ENCODE peak calls at places on chromosomes 3 and 15, in seven cellular contexts. D, F, K, M, J, V and B are unnamed samples.

GRCh38 chr3:139128803-139129202 is 84.1 kb upstream of the PRR23C start:
- DNase-seq in D (no peak), F (no peak), K (no peak), M (no peak), J (no peak), V (no peak), B (no peak)

GRCh38 chr3:153970047-153970446 is 151.1 kb upstream of the ARHGEF26 start:
- DNase-seq in D (no peak), F (no peak), K (no peak), M (no peak), J (no peak), V (no peak), B (no peak)

GRCh38 chr15:39195988-39196486 is 384.8 kb upstream of the THBS1 start:
- DNase-seq in D (no peak), F (no peak), K (no peak), M (no peak), J (no peak), V (no peak), B (no peak)

GRCh38 chr3:44477312-44478030 is at the start of gene ZNF445:
- DNase-seq in D (peak; percentile 67), F (no peak), K (peak; percentile 75), M (no peak), J (peak; percentile 96), V (peak; percentile 94), B (peak; percentile 83)

GRCh38 chr3:37559461-37559860 is 302.2 kb upstream of the CTDSPL start:
- DNase-seq in D (no peak), F (no peak), K (no peak), M (no peak), J (no peak), V (no peak), B (no peak)

GRCh38 chr3:156291269-156292123 is 171.1 kb downstream of the KCNAB1 start:
- DNase-seq in D (no peak), F (no peak), K (no peak), M (no peak), J (no peak), V (peak; percentile 68), B (no peak)

GRCh38 chr15:63630036-63630751 is 33.0 kb downstream of the FBXL22 start:
- DNase-seq in D (no peak), F (no peak), K (no peak), M (no peak), J (no peak), V (no peak), B (no peak)

GRCh38 chr15:78077053-78077859 is at the start of gene TBC1D2B:
- DNase-seq in D (no peak), F (no peak), K (peak; percentile 81), M (no peak), J (peak; percentile 80), V (peak; percentile 94), B (peak; percentile 82)

GRCh38 chr3:78143000-78143399 is 1103.1 kb downstream of the ROBO2 start:
- DNase-seq in D (no peak), F (no peak), K (no peak), M (no peak), J (no peak), V (no peak), B (no peak)

GRCh38 chr3:29440321-29441019 is 159.6 kb downstream of the RBMS3 start:
- DNase-seq in D (no peak), F (no peak), K (no peak), M (no peak), J (no peak), V (no peak), B (no peak)

GRCh38 chr3:197736491-197737318 is at the start of gene RUBCN:
- DNase-seq in D (peak; percentile 91), F (peak; percentile 81), K (peak; percentile 79), M (peak; percentile 88), J (peak; percentile 95), V (peak; percentile 98), B (peak; percentile 86)

GRCh38 chr3:197734667-197735318 is 1.9 kb downstream of the RUBCN start:
- DNase-seq in D (no peak), F (peak; percentile 90), K (no peak), M (no peak), J (no peak), V (no peak), B (peak; percentile 39)

GRCh38 chr3:197736010-197736490 is 654 bp downstream of the RUBCN start:
- DNase-seq in D (no peak), F (no peak), K (no peak), M (no peak), J (peak; percentile 49), V (peak; percentile 77), B (peak; percentile 49)

GRCh38 chr3:197730200-197730599 is 6.5 kb downstream of the RUBCN start:
- DNase-seq in D (no peak), F (no peak), K (no peak), M (no peak), J (peak; percentile 25), V (no peak), B (no peak)

GRCh38 chr3:197733042-197733441 is 3.7 kb downstream of the RUBCN start:
- DNase-seq in D (no peak), F (no peak), K (no peak), M (no peak), J (no peak), V (no peak), B (no peak)
- TF ChIP-seq TAF1 in D (no peak), F (no peak), K (no peak), M (no peak), J (no peak), V (no peak), B (no peak)

DNA sequence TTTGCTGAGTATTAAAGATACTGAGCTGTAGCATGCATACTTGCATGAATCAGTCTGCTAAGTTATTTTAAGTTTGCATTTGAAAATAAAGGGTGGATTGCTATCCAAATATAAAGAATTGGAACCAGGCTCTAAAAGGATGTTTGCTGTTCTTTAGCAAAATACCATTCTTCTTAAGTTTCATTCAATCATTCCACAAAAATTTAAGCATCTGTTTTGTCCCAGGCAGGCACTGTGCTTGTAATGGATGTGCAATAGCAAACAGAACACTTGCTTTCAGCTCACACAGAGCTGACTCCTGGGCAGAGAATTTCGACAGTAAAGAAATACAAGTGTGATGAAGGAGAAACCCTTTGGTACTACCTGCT is 151.1 kb downstream of the PGPEP1L start:
- DNase-seq in D (no peak), F (no peak), K (no peak), M (no peak), J (no peak), V (no peak), B (no peak)
- TF ChIP-seq TAF1 in D (no peak), F (no peak), K (no peak), M (no peak), J (no peak), V (no peak), B (no peak)

GRCh38 chr15:70158996-70159355 is 61.3 kb upstream of the TLE3 start:
- DNase-seq in D (no peak), F (no peak), K (no peak), M (no peak), J (no peak), V (no peak), B (no peak)

GRCh38 chr15:70158309-70158995 is 60.7 kb upstream of the TLE3 start:
- DNase-seq in D (no peak), F (no peak), K (no peak), M (no peak), J (no peak), V (no peak), B (no peak)

GRCh38 chr15:70159397-70160009 is 61.8 kb upstream of the TLE3 start:
- DNase-seq in D (no peak), F (no peak), K (no peak), M (no peak), J (no peak), V (no peak), B (no peak)

GRCh38 chr15:70154440-70155347 is 57.0 kb upstream of the TLE3 start:
- DNase-seq in D (no peak), F (no peak), K (no peak), M (no peak), J (no peak), V (peak; percentile 73), B (no peak)

GRCh38 chr15:70156781-70157261 is 59.1 kb upstream of the TLE3 start:
- DNase-seq in D (no peak), F (no peak), K (no peak), M (no peak), J (no peak), V (no peak), B (no peak)
- TF ChIP-seq TAF1 in D (no peak), F (no peak), K (no peak), M (no peak), J (no peak), V (no peak), B (no peak)

GRCh38 chr3:102712896-102713295 is 278.1 kb downstream of the ZPLD1 start:
- DNase-seq in D (no peak), F (no peak), K (no peak), M (no peak), J (no peak), V (no peak), B (no peak)

GRCh38 chr3:102722317-102722716 is 287.5 kb downstream of the ZPLD1 start:
- DNase-seq in D (no peak), F (no peak), K (no peak), M (no peak), J (no peak), V (peak; percentile 61), B (no peak)

GRCh38 chr3:102714567-102714966 is 279.8 kb downstream of the ZPLD1 start:
- DNase-seq in D (no peak), F (no peak), K (no peak), M (no peak), J (no peak), V (peak; percentile 57), B (no peak)

GRCh38 chr3:102715030-102715697 is 280.3 kb downstream of the ZPLD1 start:
- DNase-seq in D (no peak), F (peak; percentile 20), K (peak; percentile 2), M (no peak), J (no peak), V (no peak), B (peak; percentile 8)

DNA sequence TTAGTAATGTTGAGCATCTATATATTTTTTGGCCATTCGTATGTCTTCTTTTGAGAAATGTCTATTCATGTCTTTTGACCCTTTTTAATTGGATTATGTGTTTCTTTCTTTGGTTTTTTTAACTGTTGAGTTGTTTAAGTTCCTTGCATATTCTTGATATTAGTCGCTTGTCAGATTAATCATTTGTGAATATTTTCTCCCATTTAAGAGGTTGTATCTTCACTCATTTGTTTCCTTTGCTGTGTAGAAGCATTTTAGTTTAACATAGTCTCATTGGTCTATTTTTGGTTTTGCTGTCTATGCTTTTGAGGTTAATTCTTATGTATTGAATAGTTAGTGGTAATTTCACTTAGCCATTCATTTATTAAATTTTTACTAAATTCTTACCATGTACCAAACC is 283.8 kb downstream of the ZPLD1 start:
- DNase-seq in D (no peak), F (no peak), K (no peak), M (no peak), J (no peak), V (no peak), B (no peak)
- TF ChIP-seq TAF1 in D (no peak), F (no peak), K (no peak), M (no peak), J (no peak), V (no peak), B (no peak)